ENCODE peak calls at places on chromosome 16, in ten cellular contexts. D is right lobe of liver, M is Peyer's patch, O is stomach, R is esophagus squamous epithelium, I is ovary, L is IMR-90, F is adrenal gland, H is HCT116, Y is K562. Z is an unnamed sample.

GRCh38 chr16:65059421-65059980 is 62.4 kb downstream of the CDH11 start:
- DNase-seq in D (no peak), M (no peak), O (no peak), R (no peak), I (no peak), L (no peak), F (no peak), H (no peak), Y (no peak), Z (peak; percentile 22)

GRCh38 chr16:66135376-66135775 is 231.1 kb upstream of the CDH5 start:
- DNase-seq in D (no peak), M (peak; percentile 49), O (no peak), R (no peak), I (peak; percentile 78), L (peak; percentile 25), F (peak; percentile 28), H (no peak), Y (no peak), Z (peak; percentile 12)

GRCh38 chr16:84175351-84176081 is 11.3 kb downstream of the TAF1C start:
- DNase-seq in D (no peak), M (peak; percentile 73), O (peak; percentile 55), R (no peak), I (no peak), L (peak; percentile 53), F (peak; percentile 74), H (no peak), Y (peak; percentile 81), Z (peak; percentile 68)

GRCh38 chr16:55569025-55569424 is 2.5 kb downstream of the CAPNS2 start:
- DNase-seq in D (no peak), M (no peak), O (no peak), R (no peak), I (no peak), L (peak; percentile 24), F (no peak), H (no peak), Y (no peak), Z (no peak)

GRCh38 chr16:66152841-66153525 is 213.5 kb upstream of the CDH5 start:
- DNase-seq in D (no peak), M (no peak), O (no peak), R (no peak), I (no peak), L (peak; percentile 89), F (no peak), H (no peak), Y (no peak), Z (no peak)

GRCh38 chr16:57042157-57043111 is 49.9 kb upstream of the CPNE2 start:
- DNase-seq in D (no peak), M (peak; percentile 77), O (no peak), R (no peak), I (no peak), L (peak; percentile 36), F (no peak), H (no peak), Y (no peak), Z (no peak)

GRCh38 chr16:84619103-84619460 is 1.2 kb upstream of the COTL1 start:
- DNase-seq in D (no peak), M (no peak), O (no peak), R (no peak), I (no peak), L (no peak), F (no peak), H (no peak), Y (no peak), Z (no peak)

GRCh38 chr16:66751135-66751991 is at the start of gene DYNC1LI2:
- DNase-seq in D (peak; percentile 82), M (peak; percentile 84), O (peak; percentile 78), R (no peak), I (peak; percentile 83), L (peak; percentile 58), F (peak; percentile 78), H (peak; percentile 34), Y (peak; percentile 92), Z (peak; percentile 81)

GRCh38 chr16:8644513-8645140 is 23.1 kb downstream of the METTL22 start:
- DNase-seq in D (no peak), M (peak; percentile 53), O (peak; percentile 30), R (no peak), I (no peak), L (no peak), F (no peak), H (no peak), Y (no peak), Z (peak; percentile 35)

GRCh38 chr16:67805718-67806427 is 487 bp downstream of the RANBP10 start:
- DNase-seq in D (no peak), M (no peak), O (no peak), R (no peak), I (peak; percentile 39), L (no peak), F (peak; percentile 40), H (no peak), Y (no peak), Z (no peak)

GRCh38 chr16:85419503-85420408 is 193.4 kb upstream of the GSE1 start:
- DNase-seq in D (peak; percentile 33), M (no peak), O (no peak), R (no peak), I (no peak), L (no peak), F (no peak), H (no peak), Y (no peak), Z (peak; percentile 1)

GRCh38 chr16:50534091-50534490 is 14.1 kb upstream of the NKD1 start:
- DNase-seq in D (peak; percentile 38), M (no peak), O (no peak), R (no peak), I (no peak), L (no peak), F (no peak), H (no peak), Y (no peak), Z (no peak)

GRCh38 chr16:50534556-50534955 is 13.6 kb upstream of the NKD1 start:
- DNase-seq in D (peak; percentile 15), M (no peak), O (no peak), R (no peak), I (no peak), L (no peak), F (no peak), H (no peak), Y (no peak), Z (no peak)

GRCh38 chr16:50535506-50536257 is 12.5 kb upstream of the NKD1 start:
- DNase-seq in D (peak; percentile 29), M (no peak), O (no peak), R (no peak), I (no peak), L (no peak), F (no peak), H (no peak), Y (no peak), Z (no peak)

GRCh38 chr16:50533317-50533716 is 14.9 kb upstream of the NKD1 start:
- DNase-seq in D (peak; percentile 30), M (no peak), O (no peak), R (no peak), I (no peak), L (no peak), F (no peak), H (no peak), Y (no peak), Z (no peak)

DNA sequence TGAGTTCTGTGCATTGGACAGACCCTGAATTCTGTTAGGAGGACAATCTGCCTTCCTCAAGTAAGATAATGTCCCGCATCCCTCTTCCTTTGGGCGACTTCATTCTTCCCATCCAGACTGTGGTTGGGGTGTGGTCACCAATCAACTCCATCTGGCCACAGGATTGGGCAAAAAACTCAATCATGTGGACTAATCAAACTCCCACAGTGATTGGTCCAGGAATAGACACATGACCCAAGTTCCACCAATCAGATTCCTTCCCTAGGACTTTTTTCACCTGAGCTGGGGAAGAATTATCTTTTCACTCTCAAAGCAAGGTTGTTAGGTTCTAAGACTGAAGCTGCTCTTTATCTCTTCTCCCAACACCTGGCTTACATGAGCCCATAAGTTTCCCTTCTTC is 13.2 kb upstream of the NKD1 start:
- DNase-seq in D (peak; percentile 1), M (no peak), O (no peak), R (no peak), I (no peak), L (no peak), F (no peak), H (no peak), Y (peak; percentile 37), Z (no peak)
- H3K36me3 ChIP-seq in D (no peaks in the 10 kb centered on the region), M (no peaks in the 10 kb centered on the region), O (no peaks in the 10 kb centered on the region), R (no peaks in the 10 kb centered on the region), I (no peaks in the 10 kb centered on the region), L (no peaks in the 10 kb centered on the region), F (no peaks in the 10 kb centered on the region), H (no peaks in the 10 kb centered on the region), Y (no peaks in the 10 kb centered on the region), Z (no peaks in the 10 kb centered on the region)

GRCh38 chr16:87345721-87346424 is 28.7 kb upstream of the C16orf95 start:
- DNase-seq in D (no peak), M (no peak), O (no peak), R (no peak), I (no peak), L (no peak), F (no peak), H (no peak), Y (no peak), Z (no peak)
- H3K4me3 ChIP-seq in D (no peak overlapping the region), M (no peak overlapping the region), O (no peak overlapping the region), R (no peak overlapping the region), I (no peak overlapping the region), L (no peak overlapping the region), F (no peak overlapping the region), H (no peak overlapping the region), Y (no peak overlapping the region), Z (no peak overlapping the region)

GRCh38 chr16:31477220-31478216 is 5.4 kb upstream of the SLC5A2 start:
- DNase-seq in D (peak; percentile 94), M (peak; percentile 90), O (peak; percentile 86), R (no peak), I (no peak), L (no peak), F (peak; percentile 59), H (no peak), Y (peak; percentile 90), Z (peak; percentile 82)
- TF ChIP-seq POLR2A in D (peak; percentile 35), M (peak; percentile 62), O (no peak), R (no peak), I (no peak), L (no peak), F (peak; percentile 13), H (no peak), Y (peak; percentile 65), Z (peak; percentile 37)

GRCh38 chr16:3508736-3509135 is 7.9 kb downstream of the CLUAP1 start:
- DNase-seq in D (no peak), M (peak; percentile 29), O (no peak), R (no peak), I (no peak), L (no peak), F (no peak), H (no peak), Y (no peak), Z (no peak)

GRCh38 chr16:3509470-3509928 is 8.7 kb downstream of the CLUAP1 start:
- DNase-seq in D (no peak), M (peak; percentile 86), O (peak; percentile 49), R (no peak), I (no peak), L (no peak), F (no peak), H (no peak), Y (no peak), Z (no peak)

GRCh38 chr16:3513892-3514600 is 13.2 kb downstream of the CLUAP1 start:
- DNase-seq in D (no peak), M (peak; percentile 23), O (no peak), R (no peak), I (no peak), L (peak; percentile 50), F (no peak), H (no peak), Y (no peak), Z (no peak)

GRCh38 chr16:3511286-3512180 is 10.7 kb downstream of the CLUAP1 start:
- DNase-seq in D (no peak), M (peak; percentile 35), O (no peak), R (no peak), I (no peak), L (no peak), F (no peak), H (no peak), Y (no peak), Z (no peak)

GRCh38 chr16:3510410-3510809 is 9.6 kb downstream of the CLUAP1 start:
- DNase-seq in D (no peak), M (peak; percentile 38), O (no peak), R (no peak), I (no peak), L (no peak), F (no peak), H (no peak), Y (no peak), Z (no peak)
- H3K36me3 ChIP-seq in D (peaks cover 45% of the 10 kb centered on the region), M (peaks cover 52% of the 10 kb centered on the region), O (peaks cover 100% of the 10 kb centered on the region), R (peaks cover 6% of the 10 kb centered on the region), I (no peaks in the 10 kb centered on the region), L (peaks cover 44% of the 10 kb centered on the region), F (no peaks in the 10 kb centered on the region), H (peaks cover 15% of the 10 kb centered on the region), Y (no peaks in the 10 kb centered on the region), Z (no peaks in the 10 kb centered on the region)